ENCODE peak calls at places on chromosomes 1 and 21, in eight cellular contexts. T, R, W, X, Q, D, S and G are unnamed samples.

GRCh38 chr1:100868364-100868995 is 26.2 kb downstream of the EXTL2 start:
- DNase-seq in W (no peak), X (peak; percentile 73), T (no peak), Q (no peak), R (peak; percentile 83), D (no peak), S (no peak), G (peak; percentile 15)

GRCh38 chr1:46724991-46725735 is 6.2 kb upstream of the EFCAB14 start:
- DNase-seq in S (peak; percentile 22), Q (peak; percentile 41), T (peak; percentile 70), W (peak; percentile 53), X (peak; percentile 87), R (peak; percentile 82), D (peak; percentile 49), G (peak; percentile 67)

GRCh38 chr1:101302831-101303511 is 66.2 kb downstream of the S1PR1 start:
- DNase-seq in S (peak; percentile 15), T (no peak), D (no peak), R (peak; percentile 34), X (peak; percentile 51), Q (no peak), W (no peak), G (no peak)

GRCh38 chr1:44805311-44806024 is 1.7 kb downstream of the DYNLT4 start:
- DNase-seq in X (no peak), Q (no peak), S (no peak), W (no peak), R (no peak), T (no peak), D (no peak), G (no peak)

GRCh38 chr21:44846485-44847260 is 26.8 kb downstream of the PTTG1IP start:
- DNase-seq in W (no peak), T (peak; percentile 35), Q (peak; percentile 62), X (peak; percentile 72), D (no peak), R (peak; percentile 57), S (no peak), G (no peak)

GRCh38 chr1:186167096-186167668 is 207.9 kb downstream of the TPR start:
- DNase-seq in W (no peak), X (no peak), D (no peak), T (no peak), Q (no peak), S (no peak), R (no peak), G (no peak)

GRCh38 chr1:233102381-233102780 is 152.0 kb downstream of the NTPCR start:
- DNase-seq in R (no peak), S (no peak), Q (no peak), W (no peak), T (no peak), X (no peak), D (no peak), G (no peak)

GRCh38 chr1:67791261-67791660 is 42.0 kb downstream of the GNG12 start:
- DNase-seq in S (no peak), T (no peak), Q (no peak), W (no peak), X (peak; percentile 79), R (peak; percentile 68), D (no peak), G (no peak)

GRCh38 chr1:159945483-159946241 is at the start of gene IGSF9:
- DNase-seq in R (peak; percentile 59), D (peak; percentile 40), S (no peak), T (peak; percentile 65), X (peak; percentile 55), W (peak; percentile 12), Q (peak; percentile 77), G (no peak)

GRCh38 chr21:32499249-32500055 is 85.9 kb downstream of the TCP10L start:
- DNase-seq in T (no peak), W (no peak), Q (no peak), D (no peak), X (peak; percentile 43), S (no peak), R (peak; percentile 73), G (no peak)

GRCh38 chr1:60065199-60065598 is 8.4 kb downstream of the C1orf87 start:
- DNase-seq in D (no peak), X (no peak), S (no peak), T (no peak), W (no peak), Q (no peak), R (no peak), G (no peak)

GRCh38 chr1:24122776-24123175 is 10.8 kb upstream of the MYOM3 start:
- DNase-seq in D (no peak), Q (no peak), T (no peak), X (no peak), S (no peak), W (no peak), R (no peak), G (no peak)

GRCh38 chr1:1116701-1117468 is 996 bp upstream of the C1orf159 start:
- DNase-seq in T (peak; percentile 63), X (no peak), S (no peak), W (no peak), R (peak; percentile 10), D (peak; percentile 20), Q (peak; percentile 52), G (no peak)

GRCh38 chr1:240936911-240937668 is 325.1 kb upstream of the GREM2 start:
- DNase-seq in Q (no peak), T (no peak), R (no peak), S (no peak), W (no peak), D (no peak), X (no peak), G (no peak)

GRCh38 chr1:110130989-110131388 is 18.7 kb downstream of the UBL4B start:
- DNase-seq in S (no peak), T (no peak), Q (no peak), R (no peak), X (no peak), W (no peak), D (no peak), G (no peak)

GRCh38 chr1:25676488-25676887 is 59.9 kb downstream of the MAN1C1 start:
- DNase-seq in T (no peak), S (no peak), D (no peak), X (no peak), R (no peak), Q (no peak), W (no peak), G (no peak)